ENCODE peak calls at places on chromosomes 16 and 17, in ten cellular contexts. C is BJ; W is CD4-positive, CD25-positive, alpha-beta regulatory T cell; M is naive thymus-derived CD4-positive, alpha-beta T cell; Y is tibial artery; D is tibial nerve; H is neural progenitor cell; O is MG63; I is Peyer's patch; V is IMR-90. R is an unnamed sample. For H3K27me3, the result is how much of the 10 kb centered on the place peaks cover.

GRCh38 chr16:54679531-54679930 is 251.1 kb upstream of the IRX5 start:
- DNase-seq in Y (no peak), O (no peak), V (no peak), C (no peak), I (no peak), H (no peak), M (no peak), D (no peak), W (no peak), R (no peak)

GRCh38 chr16:57258226-57258909 is 13.3 kb downstream of the ARL2BP start:
- DNase-seq in M (no peak), Y (no peak), I (no peak), H (no peak), V (no peak), D (no peak), W (no peak), C (no peak), O (no peak), R (no peak)

GRCh38 chr16:28064706-28065249 is 1.3 kb upstream of the GSG1L start:
- DNase-seq in W (no peak), M (no peak), C (no peak), V (no peak), I (no peak), D (no peak), H (no peak), Y (no peak), O (no peak), R (no peak)

GRCh38 chr16:28522792-28523191 is 16.0 kb downstream of the NUPR1 start:
- DNase-seq in Y (no peak), I (no peak), M (no peak), H (no peak), O (no peak), C (no peak), V (no peak), W (no peak), D (no peak), R (peak)

GRCh38 chr17:76248013-76248782 is 7.9 kb upstream of the RNF157 start:
- DNase-seq in H (no peak), V (no peak), C (no peak), I (no peak), Y (no peak), O (no peak), D (no peak), W (no peak), M (no peak), R (no peak)

GRCh38 chr16:79217375-79218011 is 383.0 kb downstream of the MAF start:
- DNase-seq in W (peak), Y (no peak), O (no peak), V (no peak), M (no peak), I (no peak), C (no peak), H (no peak), D (no peak), R (no peak)

GRCh38 chr17:74430706-74431567 is 951 bp upstream of the GPRC5C start:
- DNase-seq in H (peak), D (peak), C (no peak), I (peak), Y (peak), O (peak), M (no peak), V (peak), W (no peak), R (peak)

GRCh38 chr16:2208308-2208707 is 2.4 kb downstream of the BRICD5 start:
- DNase-seq in V (no peak), I (no peak), Y (no peak), C (no peak), D (no peak), O (no peak), H (no peak), M (no peak), W (no peak), R (no peak)

GRCh38 chr16:57510016-57510871 is 24.0 kb upstream of the DOK4 start:
- DNase-seq in C (no peak), Y (no peak), I (no peak), D (no peak), W (no peak), M (no peak), O (no peak), V (no peak), H (no peak), R (no peak)

GRCh38 chr17:45784293-45784582 is at the start of gene CRHR1:
- DNase-seq in D (no peak), C (no peak), V (no peak), M (no peak), Y (no peak), H (peak), I (no peak), O (no peak), W (no peak), R (no peak)

GRCh38 chr17:45784583-45785372 is 658 bp downstream of the CRHR1 start:
- DNase-seq in D (no peak), W (peak), Y (no peak), I (peak), M (peak), O (peak), H (peak), C (no peak), V (no peak), R (no peak)

GRCh38 chr17:45783593-45784292 is 377 bp upstream of the CRHR1 start:
- DNase-seq in D (no peak), C (no peak), V (no peak), M (no peak), W (no peak), H (peak), I (no peak), Y (no peak), O (peak), R (no peak)

GRCh38 chr17:45780921-45781320 is 3.2 kb upstream of the CRHR1 start:
- DNase-seq in O (no peak), V (no peak), H (no peak), C (no peak), I (no peak), D (no peak), M (no peak), W (no peak), Y (no peak), R (no peak)

GRCh38 chr17:45782889-45783592 is 1.1 kb upstream of the CRHR1 start:
- DNase-seq in I (no peak), O (peak), Y (no peak), C (no peak), D (no peak), M (no peak), H (peak), W (peak), V (no peak), R (no peak)
- H3K27me3 ChIP-seq in I (under half), O (half or more), Y (under half), C (under half), D (half or more), M (under half), H (half or more), W (under half), V (half or more), R (under half)

GRCh38 chr16:85332175-85332574 is 219.9 kb upstream of the CIBAR2 start:
- DNase-seq in W (no peak), D (no peak), O (no peak), Y (no peak), I (no peak), H (peak), M (no peak), V (no peak), C (no peak), R (no peak)

GRCh38 chr16:85333744-85334640 is 221.7 kb upstream of the CIBAR2 start:
- DNase-seq in I (no peak), V (no peak), O (no peak), C (no peak), D (no peak), M (no peak), H (no peak), Y (no peak), W (no peak), R (no peak)

GRCh38 chr16:85333337-85333736 is 221.1 kb upstream of the CIBAR2 start:
- DNase-seq in I (no peak), M (no peak), O (no peak), V (no peak), C (no peak), H (no peak), Y (no peak), D (no peak), W (no peak), R (no peak)

GRCh38 chr16:85335584-85336492 is 223.6 kb upstream of the CIBAR2 start:
- DNase-seq in C (no peak), I (peak), Y (no peak), M (no peak), D (no peak), W (no peak), V (peak), H (no peak), O (no peak), R (no peak)

GRCh38 chr16:85334718-85335583 is 222.7 kb upstream of the CIBAR2 start:
- DNase-seq in H (peak), C (no peak), D (no peak), W (peak), O (no peak), I (no peak), V (no peak), Y (no peak), M (peak), R (no peak)
- H3K27me3 ChIP-seq in H (under half), C (under half), D (under half), W (under half), O (under half), I (under half), V (under half), Y (under half), M (under half), R (under half)

GRCh38 chr17:35740997-35741931 is 9.8 kb downstream of the RASL10B start:
- DNase-seq in W (peak), D (no peak), Y (no peak), C (no peak), M (no peak), V (no peak), H (peak), I (no peak), O (no peak), R (no peak)
- H3K27me3 ChIP-seq in W (under half), D (half or more), Y (under half), C (under half), M (under half), V (under half), H (half or more), I (under half), O (under half), R (under half)

DNA sequence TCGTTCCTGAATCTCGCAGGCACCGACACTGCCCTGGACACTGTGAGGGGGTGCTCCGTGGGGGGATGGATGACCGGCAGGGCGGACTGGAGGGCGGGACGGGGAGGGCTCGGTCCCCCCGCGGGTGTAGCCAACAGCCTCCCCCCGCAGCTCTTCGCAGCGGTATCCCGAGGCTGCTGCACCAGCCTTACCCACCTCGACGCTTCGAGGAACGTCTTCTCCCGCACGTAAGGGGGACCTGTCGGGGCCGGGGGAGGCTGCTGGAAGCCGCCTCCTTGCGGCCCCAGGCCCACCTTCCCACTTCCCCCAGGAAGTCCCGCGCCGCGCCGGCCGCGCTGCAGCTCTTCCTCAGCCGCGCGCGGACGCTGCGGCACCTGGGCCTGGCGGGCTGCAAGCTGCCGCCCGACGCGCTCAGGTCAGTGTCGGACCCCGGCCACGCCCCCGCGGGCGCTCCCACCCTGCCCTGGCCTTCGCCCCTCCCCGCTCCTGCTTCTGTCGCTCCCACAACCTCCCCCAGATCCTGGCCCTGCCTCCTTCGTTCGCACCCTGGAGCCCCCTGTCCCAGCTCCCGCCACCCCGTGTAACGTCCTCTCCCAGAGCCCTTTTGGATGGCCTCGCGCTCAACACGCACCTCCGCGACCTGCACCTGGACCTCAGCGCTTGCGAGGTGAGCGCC is 3.3 kb downstream of the CARMIL2 start:
- DNase-seq in M (no peak), Y (no peak), D (no peak), I (no peak), C (no peak), O (no peak), W (no peak), H (no peak), V (no peak), R (no peak)
- H3K27me3 ChIP-seq in M (under half), Y (under half), D (half or more), I (under half), C (under half), O (under half), W (under half), H (half or more), V (half or more), R (under half)

DNA sequence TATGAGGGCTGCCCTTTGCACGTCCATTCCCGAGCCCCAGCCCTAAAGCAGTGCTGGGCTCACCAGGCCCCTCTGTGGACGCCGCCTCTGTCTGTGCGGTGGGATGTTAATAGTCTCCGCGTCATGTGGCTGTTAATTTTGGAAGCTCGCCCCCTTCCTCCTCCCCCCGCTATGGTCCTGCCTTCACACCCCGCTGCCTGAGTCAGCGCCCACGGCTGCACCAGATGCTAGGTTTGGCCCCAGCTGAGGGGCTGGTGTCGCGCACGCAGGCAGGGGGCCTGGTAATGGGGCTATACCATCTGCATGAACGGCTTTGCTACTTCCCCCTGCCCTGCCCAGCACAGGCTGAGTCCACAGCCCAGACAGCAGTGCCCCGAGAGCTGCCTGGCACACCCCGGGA is 4.1 kb upstream of the SSTR5 start:
- DNase-seq in V (no peak), W (no peak), I (no peak), Y (no peak), C (no peak), H (no peak), D (no peak), O (peak), M (no peak), R (no peak)
- H3K27me3 ChIP-seq in V (half or more), W (under half), I (under half), Y (under half), C (under half), H (under half), D (half or more), O (half or more), M (under half), R (under half)

GRCh38 chr16:27049117-27049516 is 17.6 kb upstream of the C16orf82 start:
- DNase-seq in Y (no peak), O (no peak), I (no peak), W (no peak), H (no peak), C (no peak), M (no peak), V (no peak), D (no peak), R (no peak)
- H3K27me3 ChIP-seq in Y (under half), O (under half), I (under half), W (under half), H (under half), C (under half), M (under half), V (under half), D (under half), R (under half)

DNA sequence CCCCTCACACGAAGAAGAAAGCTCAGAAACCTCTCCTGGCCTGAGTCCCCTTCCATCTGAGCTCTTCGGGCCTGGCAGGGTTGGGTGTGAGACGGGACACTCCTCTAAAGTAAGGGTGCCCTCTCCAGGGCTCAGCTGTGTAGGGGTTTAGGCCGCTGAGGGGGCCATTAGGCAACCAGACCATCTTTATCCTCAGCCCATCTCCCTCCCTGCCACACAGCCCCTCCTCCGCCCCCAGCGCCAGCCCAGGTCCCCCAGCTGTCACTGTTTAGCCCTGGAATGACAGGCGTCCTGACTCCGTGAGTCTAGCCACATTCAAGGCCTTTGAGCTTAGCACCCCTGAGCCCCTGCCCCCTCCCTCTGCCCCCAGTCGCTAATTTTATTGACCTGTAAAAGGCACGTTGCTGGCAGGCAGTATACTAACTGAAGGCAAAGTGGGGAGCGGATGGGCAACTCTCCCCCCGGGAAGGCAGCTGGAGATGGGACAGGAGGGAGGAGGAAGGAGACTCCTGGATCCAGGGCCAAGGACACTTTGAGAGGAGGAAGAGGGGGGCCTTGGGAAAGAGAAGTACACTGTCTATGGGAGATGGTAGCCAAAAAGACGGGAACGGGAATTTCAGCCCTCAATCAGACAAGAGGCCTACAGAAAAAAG is 600 bp upstream of the ZNF385C start:
- DNase-seq in H (peak), Y (no peak), V (no peak), D (no peak), C (no peak), O (no peak), I (no peak), W (no peak), M (no peak), R (no peak)
- H3K27me3 ChIP-seq in H (under half), Y (under half), V (half or more), D (under half), C (under half), O (under half), I (under half), W (under half), M (under half), R (under half)

GRCh38 chr16:30416047-30416603 is 8.7 kb downstream of the ZNF771 start:
- DNase-seq in O (no peak), V (no peak), H (no peak), I (no peak), C (no peak), W (no peak), D (no peak), Y (no peak), M (no peak), R (no peak)

GRCh38 chr16:30416624-30417298 is 9.4 kb downstream of the ZNF771 start:
- DNase-seq in C (no peak), O (no peak), Y (no peak), W (no peak), M (no peak), D (no peak), I (no peak), V (no peak), H (no peak), R (no peak)

GRCh38 chr16:30413116-30413806 is 5.9 kb downstream of the ZNF771 start:
- DNase-seq in V (no peak), D (no peak), O (no peak), Y (no peak), C (no peak), W (no peak), H (no peak), I (no peak), M (no peak), R (no peak)

GRCh38 chr16:30417447-30418349 is 10.3 kb downstream of the ZNF771 start:
- DNase-seq in V (peak), I (peak), D (no peak), Y (peak), H (peak), M (peak), W (peak), O (no peak), C (peak), R (peak)

GRCh38 chr16:30414159-30414558 is 6.8 kb downstream of the ZNF771 start:
- DNase-seq in O (no peak), I (no peak), W (no peak), M (no peak), C (no peak), Y (no peak), D (no peak), V (no peak), H (no peak), R (no peak)
- H3K27me3 ChIP-seq in O (under half), I (under half), W (under half), M (under half), C (under half), Y (under half), D (under half), V (under half), H (under half), R (under half)

R was measured in GM06990.